ENCODE peak calls at places on chromosomes 16 and 17, in six cellular contexts. O is uterus, T is HCT116, J is adrenal gland, M is GM12878, Z is Peyer's patch. S is an unnamed sample.

GRCh38 chr17:36095992-36096391 is 6.0 kb upstream of the CCL3 start:
- DNase-seq in Z (no peak), M (no peak), J (no peak), O (no peak), T (no peak), S (no peak)

GRCh38 chr16:273547-274421 is 2.0 kb downstream of the RGS11 start:
- DNase-seq in T (no peak), M (no peak), O (no peak), Z (peak; percentile 83), J (no peak), S (no peak)

GRCh38 chr17:59451706-59452105 is 113.7 kb upstream of the DHX40 start:
- DNase-seq in J (no peak), T (no peak), Z (no peak), M (no peak), O (no peak), S (no peak)

GRCh38 chr16:80656731-80657150 is 115.9 kb downstream of the DYNLRB2 start:
- DNase-seq in Z (no peak), T (no peak), J (no peak), O (no peak), M (peak; percentile 39), S (peak; percentile 20)

GRCh38 chr16:17853958-17854357 is 383.2 kb upstream of the XYLT1 start:
- DNase-seq in T (no peak), Z (no peak), O (no peak), M (no peak), J (no peak), S (no peak)

GRCh38 chr16:69166221-69166833 is 20.6 kb upstream of the SNTB2 start:
- DNase-seq in M (no peak), J (no peak), Z (no peak), T (no peak), O (no peak), S (peak; percentile 28)

GRCh38 chr16:88454315-88455057 is 1.4 kb downstream of the ZFPM1 start:
- DNase-seq in Z (peak; percentile 79), J (peak; percentile 62), O (no peak), M (no peak), T (no peak), S (no peak)

GRCh38 chr17:79991924-79992656 is 43.6 kb downstream of the TBC1D16 start:
- DNase-seq in Z (no peak), O (no peak), M (no peak), J (no peak), T (no peak), S (no peak)

GRCh38 chr17:40023590-40024292 is 8.5 kb downstream of the CSF3 start:
- DNase-seq in J (peak; percentile 69), M (no peak), Z (no peak), T (no peak), O (no peak), S (no peak)

GRCh38 chr17:44961921-44962350 is 6.2 kb downstream of the C1QL1 start:
- DNase-seq in M (no peak), T (no peak), Z (no peak), O (no peak), J (no peak), S (no peak)

GRCh38 chr17:74097461-74098131 is 105.9 kb upstream of the RPL38 start:
- DNase-seq in M (no peak), T (no peak), J (no peak), O (no peak), Z (no peak), S (no peak)

GRCh38 chr17:57666198-57666870 is 78.8 kb downstream of the CCDC182 start:
- DNase-seq in J (peak; percentile 46), O (no peak), T (no peak), Z (no peak), M (no peak), S (peak; percentile 12)

GRCh38 chr17:50626037-50626574 is 8.6 kb upstream of the ABCC3 start:
- DNase-seq in Z (peak; percentile 82), O (peak; percentile 83), J (peak; percentile 89), T (peak; percentile 58), M (no peak), S (peak; percentile 86)

GRCh38 chr16:47979783-47980182 is 176.0 kb downstream of the ABCC12 start:
- DNase-seq in O (no peak), M (no peak), T (no peak), J (no peak), Z (no peak), S (no peak)

GRCh38 chr17:74150428-74151025 is 53.0 kb upstream of the RPL38 start:
- DNase-seq in M (no peak), T (no peak), Z (no peak), O (no peak), J (peak; percentile 29), S (no peak)

GRCh38 chr17:48335858-48336500 is 94.0 kb downstream of the SKAP1 start:
- DNase-seq in O (no peak), Z (no peak), M (peak; percentile 37), T (peak; percentile 78), J (no peak), S (no peak)

GRCh38 chr17:41048441-41048840 is 1.3 kb upstream of the KRTAP2-1 start:
- DNase-seq in Z (no peak), J (no peak), M (no peak), T (no peak), O (no peak), S (no peak)

GRCh38 chr17:45223541-45224528 is 2.1 kb downstream of the FMNL1 start:
- DNase-seq in Z (no peak), O (no peak), T (no peak), J (no peak), M (no peak), S (no peak)

GRCh38 chr17:79645022-79645776 is 34.3 kb upstream of the RBFOX3 start:
- DNase-seq in M (no peak), T (no peak), O (no peak), J (peak; percentile 24), Z (peak; percentile 26), S (peak; percentile 5)

GRCh38 chr16:58515871-58516767 is 802 bp downstream of the SETD6 start:
- DNase-seq in Z (peak; percentile 66), M (no peak), T (no peak), J (peak; percentile 66), O (no peak), S (no peak)

GRCh38 chr17:16988749-16989229 is 16.9 kb upstream of the TNFRSF13B start:
- DNase-seq in J (no peak), Z (peak; percentile 57), M (peak; percentile 82), T (no peak), O (no peak), S (no peak)

GRCh38 chr17:20703781-20704180 is 124.3 kb downstream of the CDRT15L2 start:
- DNase-seq in O (no peak), M (no peak), T (no peak), Z (no peak), J (no peak), S (no peak)

GRCh38 chr16:25009822-25010221 is 5.3 kb downstream of the ARHGAP17 start:
- DNase-seq in J (peak; percentile 56), T (no peak), Z (peak; percentile 66), M (no peak), O (no peak), S (no peak)

GRCh38 chr16:87380875-87381274 is 2.7 kb downstream of the FBXO31 start:
- DNase-seq in T (no peak), J (no peak), M (peak; percentile 19), Z (no peak), O (no peak), S (no peak)

GRCh38 chr17:37694734-37695133 is 50.1 kb downstream of the HNF1B start:
- DNase-seq in T (no peak), O (no peak), Z (no peak), M (no peak), J (no peak), S (no peak)

GRCh38 chr17:72143245-72143644 is 22.4 kb downstream of the SOX9 start:
- DNase-seq in O (no peak), Z (no peak), M (no peak), J (no peak), T (no peak), S (no peak)

GRCh38 chr17:10772425-10773380 is 31.2 kb downstream of the TMEM238L start:
- DNase-seq in Z (peak; percentile 92), M (no peak), O (no peak), J (no peak), T (peak; percentile 26), S (peak; percentile 86)

GRCh38 chr16:1700246-1700645 is 5.7 kb upstream of the MAPK8IP3 start:
- DNase-seq in J (no peak), M (no peak), O (no peak), T (no peak), Z (no peak), S (no peak)

GRCh38 chr16:149024-149675 is 3.3 kb upstream of the HBZ start:
- DNase-seq in T (no peak), Z (no peak), J (no peak), O (no peak), M (no peak), S (no peak)

GRCh38 chr16:23014592-23014991 is 134.7 kb downstream of the USP31 start:
- DNase-seq in Z (no peak), J (no peak), T (no peak), O (no peak), M (no peak), S (no peak)

GRCh38 chr17:63699638-63700527 is at the start of gene LIMD2:
- DNase-seq in Z (peak; percentile 91), J (peak; percentile 72), M (no peak), O (peak; percentile 54), T (no peak), S (peak; percentile 30)
- TF ChIP-seq POLR2A in Z (no peak), J (no peak), M (peak; percentile 88), O (no peak), T (no peak), S (no peak)

GRCh38 chr17:12365805-12366204 is 299.9 kb upstream of the MYOCD start:
- DNase-seq in T (no peak), J (no peak), M (no peak), Z (no peak), O (peak; percentile 68), S (no peak)
- H3K4me1 ChIP-seq in T (no peaks in the 10 kb centered on the region), J (no peaks in the 10 kb centered on the region), M (no peaks in the 10 kb centered on the region), Z (no peaks in the 10 kb centered on the region), O (no peaks in the 10 kb centered on the region), S (no peaks in the 10 kb centered on the region)

GRCh38 chr16:85573696-85574641 is 39.2 kb upstream of the GSE1 start:
- DNase-seq in M (no peak), J (peak; percentile 73), O (peak; percentile 78), Z (peak; percentile 61), T (no peak), S (peak; percentile 87)
- TF ChIP-seq POLR2A in M (no peak), J (no peak), O (no peak), Z (no peak), T (no peak), S (no peak)

DNA sequence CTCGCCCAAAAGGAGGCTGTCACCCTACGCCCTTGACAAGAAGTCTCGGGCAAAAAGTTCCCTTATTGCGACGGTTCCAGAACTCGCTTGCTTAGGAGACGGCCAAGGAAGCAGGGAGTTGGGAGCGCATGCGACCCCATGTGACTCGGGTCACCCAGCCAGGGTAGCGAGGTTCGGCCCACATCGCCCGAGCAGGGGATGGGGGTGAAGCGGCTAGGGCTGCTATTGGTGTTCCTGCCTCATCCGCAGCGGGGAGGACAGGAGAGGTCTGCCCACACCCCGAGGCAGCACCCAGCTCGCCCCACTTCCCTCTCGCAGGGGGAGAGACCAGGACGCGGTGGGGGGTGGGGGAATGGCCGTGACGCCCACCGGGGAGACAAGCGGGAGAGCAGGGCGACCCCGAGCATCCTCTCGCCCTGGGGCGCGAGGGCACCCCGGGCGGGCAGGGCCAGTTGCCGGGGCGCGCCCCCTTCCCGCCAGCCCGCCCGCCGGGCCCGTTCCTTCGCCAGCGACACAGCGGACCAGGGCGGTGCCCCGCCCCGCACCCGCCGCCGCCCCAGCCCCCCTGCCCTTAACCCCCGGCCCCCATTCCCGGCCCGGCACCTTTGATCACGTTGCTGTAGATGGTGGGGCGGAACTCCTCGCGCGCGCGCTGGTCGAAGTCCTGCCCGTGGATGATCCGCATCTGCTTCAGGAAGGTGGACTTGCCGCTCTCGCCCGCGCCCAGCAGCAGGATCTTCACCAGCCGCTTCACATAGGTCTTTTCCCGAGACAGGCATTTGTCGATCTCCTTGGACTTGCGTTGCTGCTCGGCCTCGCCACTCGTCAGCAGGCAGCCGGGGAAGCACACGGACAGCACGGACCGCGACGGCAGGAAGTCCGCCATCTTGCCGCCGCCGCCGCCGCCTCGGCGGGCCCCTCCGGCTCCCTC is 567 bp downstream of the GNA13 start:
- DNase-seq in Z (peak; percentile 83), J (peak; percentile 86), M (no peak), O (peak; percentile 64), T (peak; percentile 16), S (peak; percentile 80)
- H3K4me1 ChIP-seq in Z (peaks cover 18% of the 10 kb centered on the region), J (peaks cover 51% of the 10 kb centered on the region), M (peaks cover 3% of the 10 kb centered on the region), O (peaks cover 8% of the 10 kb centered on the region), T (peaks cover 13% of the 10 kb centered on the region), S (peaks cover 27% of the 10 kb centered on the region)

S was measured in testis.